ENCODE peak calls at places on chromosomes 4 and X, in nine cellular contexts. One of them, this sample, is unnamed.

GRCh38 chr4:2852481-2852881 is 8.8 kb downstream of the ADD1 start:
- DNase-seq in heart right ventricle: peak; percentile 69
- DNase-seq in PC-9: no peak
- DNase-seq in HCT116: no peak
- DNase-seq in right cardiac atrium: peak; percentile 63
- DNase-seq in fibroblast of lung: no peak
- DNase-seq in astrocyte of the spinal cord: no peak
- DNase-seq in neural progenitor cell: no peak
- DNase-seq in PC-3: no peak
- DNase-seq in this sample: no peak

GRCh38 chrX:10017866-10018265 is 50.7 kb downstream of the CLDN34 start:
- DNase-seq in heart right ventricle: no peak
- DNase-seq in PC-9: peak; percentile 90
- DNase-seq in HCT116: peak; percentile 65
- DNase-seq in right cardiac atrium: no peak
- DNase-seq in fibroblast of lung: peak; percentile 56
- DNase-seq in astrocyte of the spinal cord: peak; percentile 76
- DNase-seq in neural progenitor cell: no peak
- DNase-seq in PC-3: peak; percentile 92
- DNase-seq in this sample: no peak

GRCh38 chr4:142683997-142684396 is 162.1 kb downstream of the INPP4B start:
- DNase-seq in heart right ventricle: no peak
- DNase-seq in PC-9: no peak
- DNase-seq in HCT116: no peak
- DNase-seq in right cardiac atrium: no peak
- DNase-seq in fibroblast of lung: peak; percentile 60
- DNase-seq in astrocyte of the spinal cord: no peak
- DNase-seq in neural progenitor cell: no peak
- DNase-seq in PC-3: peak; percentile 33
- DNase-seq in this sample: no peak

GRCh38 chrX:123408856-123409737 is 225.0 kb downstream of the GRIA3 start:
- DNase-seq in heart right ventricle: no peak
- DNase-seq in PC-9: no peak
- DNase-seq in HCT116: no peak
- DNase-seq in right cardiac atrium: no peak
- DNase-seq in fibroblast of lung: no peak
- DNase-seq in astrocyte of the spinal cord: peak; percentile 61
- DNase-seq in neural progenitor cell: no peak
- DNase-seq in PC-3: no peak
- DNase-seq in this sample: no peak

GRCh38 chr4:8817813-8818062 is 53.9 kb downstream of the HMX1 start:
- DNase-seq in heart right ventricle: no peak
- DNase-seq in PC-9: no peak
- DNase-seq in HCT116: no peak
- DNase-seq in right cardiac atrium: no peak
- DNase-seq in fibroblast of lung: no peak
- DNase-seq in astrocyte of the spinal cord: no peak
- DNase-seq in neural progenitor cell: no peak
- DNase-seq in PC-3: no peak
- DNase-seq in this sample: no peak

GRCh38 chr4:150986085-150986484 is 29.0 kb downstream of the LRBA start:
- DNase-seq in heart right ventricle: no peak
- DNase-seq in PC-9: no peak
- DNase-seq in HCT116: no peak
- DNase-seq in right cardiac atrium: no peak
- DNase-seq in fibroblast of lung: no peak
- DNase-seq in astrocyte of the spinal cord: no peak
- DNase-seq in neural progenitor cell: no peak
- DNase-seq in PC-3: no peak
- DNase-seq in this sample: no peak

GRCh38 chr4:80069837-80070788 is 2.9 kb downstream of the ANTXR2 start:
- DNase-seq in heart right ventricle: no peak
- DNase-seq in PC-9: peak; percentile 41
- DNase-seq in HCT116: peak; percentile 19
- DNase-seq in right cardiac atrium: no peak
- DNase-seq in fibroblast of lung: peak; percentile 53
- DNase-seq in astrocyte of the spinal cord: peak; percentile 22
- DNase-seq in neural progenitor cell: no peak
- DNase-seq in PC-3: peak; percentile 17
- DNase-seq in this sample: no peak

GRCh38 chrX:125004799-125005198 is 314.9 kb upstream of the TEX13C start:
- DNase-seq in heart right ventricle: no peak
- DNase-seq in PC-9: peak; percentile 49
- DNase-seq in HCT116: no peak
- DNase-seq in right cardiac atrium: no peak
- DNase-seq in fibroblast of lung: no peak
- DNase-seq in astrocyte of the spinal cord: no peak
- DNase-seq in neural progenitor cell: no peak
- DNase-seq in PC-3: peak; percentile 4
- DNase-seq in this sample: no peak

GRCh38 chr4:13765535-13765934 is 138.0 kb upstream of the BOD1L1 start:
- DNase-seq in heart right ventricle: no peak
- DNase-seq in PC-9: no peak
- DNase-seq in HCT116: no peak
- DNase-seq in right cardiac atrium: no peak
- DNase-seq in fibroblast of lung: peak; percentile 38
- DNase-seq in astrocyte of the spinal cord: peak; percentile 14
- DNase-seq in neural progenitor cell: no peak
- DNase-seq in PC-3: peak; percentile 24
- DNase-seq in this sample: no peak

GRCh38 chrX:31298881-31299280 is 227.0 kb upstream of the FTHL17 start:
- DNase-seq in heart right ventricle: no peak
- DNase-seq in PC-9: no peak
- DNase-seq in HCT116: no peak
- DNase-seq in right cardiac atrium: no peak
- DNase-seq in fibroblast of lung: no peak
- DNase-seq in astrocyte of the spinal cord: no peak
- DNase-seq in neural progenitor cell: no peak
- DNase-seq in PC-3: no peak
- DNase-seq in this sample: peak; percentile 15

GRCh38 chr4:54976682-54977081 is 148.7 kb downstream of the KDR start:
- DNase-seq in heart right ventricle: no peak
- DNase-seq in PC-9: no peak
- DNase-seq in HCT116: no peak
- DNase-seq in right cardiac atrium: no peak
- DNase-seq in fibroblast of lung: no peak
- DNase-seq in astrocyte of the spinal cord: no peak
- DNase-seq in neural progenitor cell: peak; percentile 42
- DNase-seq in PC-3: peak; percentile 48
- DNase-seq in this sample: no peak

GRCh38 chr4:54967289-54967688 is 158.1 kb downstream of the KDR start:
- DNase-seq in heart right ventricle: no peak
- DNase-seq in PC-9: no peak
- DNase-seq in HCT116: no peak
- DNase-seq in right cardiac atrium: no peak
- DNase-seq in fibroblast of lung: no peak
- DNase-seq in astrocyte of the spinal cord: no peak
- DNase-seq in neural progenitor cell: no peak
- DNase-seq in PC-3: no peak
- DNase-seq in this sample: no peak

GRCh38 chr4:54971474-54971950 is 153.9 kb downstream of the KDR start:
- DNase-seq in heart right ventricle: no peak
- DNase-seq in PC-9: no peak
- DNase-seq in HCT116: peak; percentile 53
- DNase-seq in right cardiac atrium: no peak
- DNase-seq in fibroblast of lung: peak; percentile 73
- DNase-seq in astrocyte of the spinal cord: peak; percentile 74
- DNase-seq in neural progenitor cell: peak; percentile 60
- DNase-seq in PC-3: peak; percentile 75
- DNase-seq in this sample: peak; percentile 22
- H3K4me3 ChIP-seq in heart right ventricle: no peak overlapping the region
- H3K4me3 ChIP-seq in PC-9: no peak overlapping the region
- H3K4me3 ChIP-seq in HCT116: no peak overlapping the region
- H3K4me3 ChIP-seq in right cardiac atrium: no peak overlapping the region
- H3K4me3 ChIP-seq in fibroblast of lung: no peak overlapping the region
- H3K4me3 ChIP-seq in astrocyte of the spinal cord: no peak overlapping the region
- H3K4me3 ChIP-seq in neural progenitor cell: no peak overlapping the region
- H3K4me3 ChIP-seq in PC-3: no peak overlapping the region
- H3K4me3 ChIP-seq in this sample: no peak overlapping the region

GRCh38 chrX:69615323-69615722 is 590 bp upstream of the EDA start:
- DNase-seq in heart right ventricle: no peak
- DNase-seq in PC-9: no peak
- DNase-seq in HCT116: no peak
- DNase-seq in right cardiac atrium: no peak
- DNase-seq in fibroblast of lung: no peak
- DNase-seq in astrocyte of the spinal cord: no peak
- DNase-seq in neural progenitor cell: peak; percentile 72
- DNase-seq in PC-3: no peak
- DNase-seq in this sample: no peak
- H3K4me3 ChIP-seq in heart right ventricle: peak overlapping the region; percentile 73
- H3K4me3 ChIP-seq in PC-9: no peak overlapping the region
- H3K4me3 ChIP-seq in HCT116: peak overlapping the region; percentile 61
- H3K4me3 ChIP-seq in right cardiac atrium: peak overlapping the region; percentile 36
- H3K4me3 ChIP-seq in fibroblast of lung: no peak overlapping the region
- H3K4me3 ChIP-seq in astrocyte of the spinal cord: no peak overlapping the region
- H3K4me3 ChIP-seq in neural progenitor cell: peak overlapping the region; percentile 32
- H3K4me3 ChIP-seq in PC-3: peak overlapping the region; percentile 62
- H3K4me3 ChIP-seq in this sample: no peak overlapping the region

GRCh38 chr4:5892321-5893012 is 419 bp downstream of the CRMP1 start:
- DNase-seq in heart right ventricle: no peak
- DNase-seq in PC-9: no peak
- DNase-seq in HCT116: no peak
- DNase-seq in right cardiac atrium: no peak
- DNase-seq in fibroblast of lung: no peak
- DNase-seq in astrocyte of the spinal cord: no peak
- DNase-seq in neural progenitor cell: peak; percentile 34
- DNase-seq in PC-3: no peak
- DNase-seq in this sample: no peak

GRCh38 chr4:5888222-5888701 is 4.6 kb downstream of the CRMP1 start:
- DNase-seq in heart right ventricle: no peak
- DNase-seq in PC-9: no peak
- DNase-seq in HCT116: no peak
- DNase-seq in right cardiac atrium: no peak
- DNase-seq in fibroblast of lung: no peak
- DNase-seq in astrocyte of the spinal cord: no peak
- DNase-seq in neural progenitor cell: peak; percentile 92
- DNase-seq in PC-3: no peak
- DNase-seq in this sample: no peak

GRCh38 chr4:5891563-5892320 is 1.1 kb downstream of the CRMP1 start:
- DNase-seq in heart right ventricle: no peak
- DNase-seq in PC-9: no peak
- DNase-seq in HCT116: no peak
- DNase-seq in right cardiac atrium: no peak
- DNase-seq in fibroblast of lung: no peak
- DNase-seq in astrocyte of the spinal cord: no peak
- DNase-seq in neural progenitor cell: peak; percentile 23
- DNase-seq in PC-3: no peak
- DNase-seq in this sample: no peak

GRCh38 chr4:5888706-5889696 is 3.9 kb downstream of the CRMP1 start:
- DNase-seq in heart right ventricle: no peak
- DNase-seq in PC-9: no peak
- DNase-seq in HCT116: no peak
- DNase-seq in right cardiac atrium: no peak
- DNase-seq in fibroblast of lung: no peak
- DNase-seq in astrocyte of the spinal cord: no peak
- DNase-seq in neural progenitor cell: no peak
- DNase-seq in PC-3: no peak
- DNase-seq in this sample: no peak

DNA sequence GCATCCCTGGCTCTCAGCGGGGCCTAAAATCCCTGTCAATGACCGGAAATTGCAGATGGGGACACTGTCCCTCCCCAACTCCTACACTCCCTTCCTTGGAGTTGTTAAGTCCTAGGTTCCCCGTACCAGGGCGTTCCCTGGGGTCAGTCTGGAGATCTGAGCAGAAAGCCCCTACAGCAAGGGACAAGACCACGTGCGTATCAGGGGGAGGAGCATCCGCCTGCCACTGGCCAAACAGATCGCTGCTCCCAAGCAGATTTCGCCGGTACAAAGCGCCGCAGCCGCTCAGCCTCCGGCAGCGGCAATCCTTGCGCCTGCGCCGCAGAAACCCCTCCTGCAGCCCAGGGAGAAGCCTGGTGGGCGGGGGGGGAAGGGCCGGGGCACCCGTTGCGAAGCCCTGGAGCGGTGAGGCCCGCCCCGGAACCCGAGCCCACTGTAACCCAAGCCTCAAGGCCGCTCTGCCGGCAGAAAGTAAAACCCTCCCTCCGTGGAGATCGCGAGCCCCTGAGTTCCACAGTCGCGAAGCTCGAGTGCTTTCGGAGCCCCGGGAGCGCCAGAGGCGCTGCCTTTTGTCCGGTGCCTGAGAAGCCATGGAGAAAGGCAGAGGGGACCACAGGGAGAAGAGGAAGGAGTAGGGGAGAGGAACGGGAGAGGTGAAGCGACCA is 2.7 kb downstream of the CRMP1 start:
- DNase-seq in heart right ventricle: peak; percentile 14
- DNase-seq in PC-9: no peak
- DNase-seq in HCT116: no peak
- DNase-seq in right cardiac atrium: no peak
- DNase-seq in fibroblast of lung: peak; percentile 11
- DNase-seq in astrocyte of the spinal cord: peak; percentile 18
- DNase-seq in neural progenitor cell: peak; percentile 96
- DNase-seq in PC-3: no peak
- DNase-seq in this sample: no peak
- H3K4me3 ChIP-seq in heart right ventricle: peak overlapping the region; percentile 34
- H3K4me3 ChIP-seq in PC-9: no peak overlapping the region
- H3K4me3 ChIP-seq in HCT116: no peak overlapping the region
- H3K4me3 ChIP-seq in right cardiac atrium: no peak overlapping the region
- H3K4me3 ChIP-seq in fibroblast of lung: no peak overlapping the region
- H3K4me3 ChIP-seq in astrocyte of the spinal cord: no peak overlapping the region
- H3K4me3 ChIP-seq in neural progenitor cell: peak overlapping the region; percentile 51
- H3K4me3 ChIP-seq in PC-3: no peak overlapping the region
- H3K4me3 ChIP-seq in this sample: no peak overlapping the region

DNA sequence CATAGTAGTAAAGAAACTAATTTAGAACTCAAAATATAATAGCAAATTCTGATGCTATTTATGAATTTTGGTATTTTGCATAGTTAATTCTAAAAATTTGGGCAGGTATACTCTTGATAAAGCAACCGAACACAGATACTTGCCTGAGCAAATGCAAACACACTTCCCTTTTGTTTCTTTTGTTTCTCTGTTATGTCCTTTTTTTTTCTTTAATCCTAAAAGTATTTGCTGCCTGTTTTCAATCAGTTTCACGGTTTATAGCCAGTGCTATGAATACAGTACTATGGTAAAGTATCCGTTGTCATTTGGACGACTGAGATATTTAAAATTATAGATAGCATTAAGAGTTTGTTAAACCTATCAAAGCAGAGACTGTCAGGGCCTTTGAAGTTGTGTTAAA is 84.3 kb upstream of the HPRT1 start:
- DNase-seq in heart right ventricle: no peak
- DNase-seq in PC-9: no peak
- DNase-seq in HCT116: no peak
- DNase-seq in right cardiac atrium: no peak
- DNase-seq in fibroblast of lung: no peak
- DNase-seq in astrocyte of the spinal cord: no peak
- DNase-seq in neural progenitor cell: peak; percentile 2
- DNase-seq in PC-3: no peak
- DNase-seq in this sample: no peak
- H3K4me3 ChIP-seq in heart right ventricle: no peak overlapping the region
- H3K4me3 ChIP-seq in PC-9: no peak overlapping the region
- H3K4me3 ChIP-seq in HCT116: no peak overlapping the region
- H3K4me3 ChIP-seq in right cardiac atrium: no peak overlapping the region
- H3K4me3 ChIP-seq in fibroblast of lung: no peak overlapping the region
- H3K4me3 ChIP-seq in astrocyte of the spinal cord: no peak overlapping the region
- H3K4me3 ChIP-seq in neural progenitor cell: peak overlapping the region; percentile 81
- H3K4me3 ChIP-seq in PC-3: peak overlapping the region; percentile 94
- H3K4me3 ChIP-seq in this sample: peak overlapping the region; percentile 4

DNA sequence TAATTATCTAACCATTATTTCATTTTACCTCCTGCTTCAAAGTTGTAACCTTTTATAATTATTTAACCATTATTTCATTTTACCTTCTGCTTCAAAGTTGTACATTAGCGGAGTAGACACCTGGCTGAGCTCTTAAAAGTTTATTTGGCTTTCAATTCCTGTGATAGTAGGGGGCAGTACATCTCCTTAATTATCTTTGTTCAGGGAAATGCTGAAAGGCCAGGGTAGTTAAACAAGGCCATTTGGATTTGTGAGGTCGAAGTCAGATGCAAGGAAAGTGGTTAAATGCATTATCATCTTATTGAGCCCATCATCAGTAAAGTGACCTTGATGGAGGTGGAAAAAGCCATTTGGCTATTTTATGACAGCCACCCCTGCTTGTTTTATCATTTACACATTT is 210.6 kb downstream of the TENM3 start:
- DNase-seq in heart right ventricle: no peak
- DNase-seq in PC-9: no peak
- DNase-seq in HCT116: no peak
- DNase-seq in right cardiac atrium: no peak
- DNase-seq in fibroblast of lung: no peak
- DNase-seq in astrocyte of the spinal cord: no peak
- DNase-seq in neural progenitor cell: peak; percentile 20
- DNase-seq in PC-3: no peak
- DNase-seq in this sample: no peak
- H3K4me3 ChIP-seq in heart right ventricle: no peak overlapping the region
- H3K4me3 ChIP-seq in PC-9: no peak overlapping the region
- H3K4me3 ChIP-seq in HCT116: no peak overlapping the region
- H3K4me3 ChIP-seq in right cardiac atrium: no peak overlapping the region
- H3K4me3 ChIP-seq in fibroblast of lung: no peak overlapping the region
- H3K4me3 ChIP-seq in astrocyte of the spinal cord: no peak overlapping the region
- H3K4me3 ChIP-seq in neural progenitor cell: no peak overlapping the region
- H3K4me3 ChIP-seq in PC-3: no peak overlapping the region
- H3K4me3 ChIP-seq in this sample: no peak overlapping the region

This sample was measured in retinal pigment epithelial cell.